ENCODE peak calls at places on chromosomes 1 and 21, in five cellular contexts. One of them, this sample, is unnamed.

GRCh38 chr1:154474802-154475201 is 27.2 kb upstream of the TDRD10 start:
- DNase-seq in body of pancreas: peak; percentile 53
- DNase-seq in progenitor cell of endocrine pancreas: no peak
- DNase-seq in breast epithelium: no peak
- DNase-seq in AG04449: peak; percentile 80
- DNase-seq in this sample: peak; percentile 27

GRCh38 chr1:239123243-239123642 is 263.1 kb upstream of the CHRM3 start:
- DNase-seq in AG04449: no peak
- DNase-seq in body of pancreas: no peak
- DNase-seq in breast epithelium: no peak
- DNase-seq in progenitor cell of endocrine pancreas: no peak
- DNase-seq in this sample: no peak

GRCh38 chr1:216554934-216555333 is 131.7 kb upstream of the USH2A start:
- DNase-seq in AG04449: no peak
- DNase-seq in body of pancreas: no peak
- DNase-seq in progenitor cell of endocrine pancreas: no peak
- DNase-seq in breast epithelium: no peak
- DNase-seq in this sample: no peak

GRCh38 chr1:37537378-37537777 is 16.7 kb downstream of the SNIP1 start:
- DNase-seq in body of pancreas: peak; percentile 65
- DNase-seq in AG04449: peak; percentile 34
- DNase-seq in breast epithelium: peak; percentile 76
- DNase-seq in progenitor cell of endocrine pancreas: no peak
- DNase-seq in this sample: no peak

GRCh38 chr1:91803847-91804545 is 82.0 kb downstream of the TGFBR3 start:
- DNase-seq in body of pancreas: peak; percentile 30
- DNase-seq in progenitor cell of endocrine pancreas: no peak
- DNase-seq in breast epithelium: no peak
- DNase-seq in AG04449: no peak
- DNase-seq in this sample: no peak

GRCh38 chr21:27812279-27812678 is 845.4 kb upstream of the ADAMTS5 start:
- DNase-seq in body of pancreas: no peak
- DNase-seq in breast epithelium: no peak
- DNase-seq in AG04449: no peak
- DNase-seq in progenitor cell of endocrine pancreas: no peak
- DNase-seq in this sample: no peak

GRCh38 chr1:202848191-202848542 is 37.4 kb downstream of the PCAT6 start:
- DNase-seq in AG04449: no peak
- DNase-seq in progenitor cell of endocrine pancreas: no peak
- DNase-seq in breast epithelium: no peak
- DNase-seq in body of pancreas: no peak
- DNase-seq in this sample: no peak

GRCh38 chr1:113872219-113872934 is 865 bp upstream of the PTPN22 start:
- DNase-seq in breast epithelium: no peak
- DNase-seq in body of pancreas: no peak
- DNase-seq in progenitor cell of endocrine pancreas: no peak
- DNase-seq in AG04449: no peak
- DNase-seq in this sample: no peak

GRCh38 chr1:199808110-199808870 is 219.2 kb upstream of the NR5A2 start:
- DNase-seq in breast epithelium: no peak
- DNase-seq in progenitor cell of endocrine pancreas: no peak
- DNase-seq in body of pancreas: no peak
- DNase-seq in AG04449: peak; percentile 5
- DNase-seq in this sample: no peak

GRCh38 chr21:42047821-42048613 is 23.1 kb upstream of the UMODL1 start:
- DNase-seq in AG04449: peak; percentile 96
- DNase-seq in breast epithelium: no peak
- DNase-seq in body of pancreas: peak; percentile 60
- DNase-seq in progenitor cell of endocrine pancreas: no peak
- DNase-seq in this sample: no peak

GRCh38 chr1:241406421-241406820 is 49.4 kb upstream of the RGS7 start:
- DNase-seq in breast epithelium: no peak
- DNase-seq in body of pancreas: no peak
- DNase-seq in AG04449: no peak
- DNase-seq in progenitor cell of endocrine pancreas: no peak
- DNase-seq in this sample: no peak

GRCh38 chr21:31137951-31138350 is 99.7 kb upstream of the KRTAP19-8 start:
- DNase-seq in AG04449: no peak
- DNase-seq in progenitor cell of endocrine pancreas: no peak
- DNase-seq in breast epithelium: no peak
- DNase-seq in body of pancreas: no peak
- DNase-seq in this sample: no peak

GRCh38 chr21:44279621-44280260 is 5.9 kb upstream of the AIRE start:
- DNase-seq in progenitor cell of endocrine pancreas: no peak
- DNase-seq in body of pancreas: no peak
- DNase-seq in AG04449: no peak
- DNase-seq in breast epithelium: no peak
- DNase-seq in this sample: no peak

GRCh38 chr1:200260587-200261335 is 149.1 kb downstream of the ZNF281 start:
- DNase-seq in breast epithelium: no peak
- DNase-seq in AG04449: no peak
- DNase-seq in progenitor cell of endocrine pancreas: no peak
- DNase-seq in body of pancreas: no peak
- DNase-seq in this sample: no peak

GRCh38 chr1:220294754-220295419 is 22.6 kb upstream of the RAB3GAP2 start:
- DNase-seq in AG04449: no peak
- DNase-seq in body of pancreas: no peak
- DNase-seq in progenitor cell of endocrine pancreas: no peak
- DNase-seq in breast epithelium: no peak
- DNase-seq in this sample: no peak

GRCh38 chr1:204971700-204972336 is 71.2 kb upstream of the CNTN2 start:
- DNase-seq in breast epithelium: no peak
- DNase-seq in progenitor cell of endocrine pancreas: no peak
- DNase-seq in AG04449: no peak
- DNase-seq in body of pancreas: no peak
- DNase-seq in this sample: no peak

GRCh38 chr1:195637474-195637873 is 970.8 kb downstream of the KCNT2 start:
- DNase-seq in progenitor cell of endocrine pancreas: no peak
- DNase-seq in AG04449: no peak
- DNase-seq in body of pancreas: no peak
- DNase-seq in breast epithelium: no peak
- DNase-seq in this sample: no peak

GRCh38 chr1:62230724-62231123 is 36.1 kb downstream of the L1TD1 start:
- DNase-seq in body of pancreas: no peak
- DNase-seq in breast epithelium: peak; percentile 29
- DNase-seq in progenitor cell of endocrine pancreas: no peak
- DNase-seq in AG04449: peak; percentile 3
- DNase-seq in this sample: no peak

GRCh38 chr1:226953175-226953800 is 13.2 kb downstream of the COQ8A start:
- DNase-seq in body of pancreas: no peak
- DNase-seq in breast epithelium: no peak
- DNase-seq in AG04449: no peak
- DNase-seq in progenitor cell of endocrine pancreas: no peak
- DNase-seq in this sample: no peak

GRCh38 chr1:67861856-67862516 is 28.7 kb upstream of the GNG12 start:
- DNase-seq in progenitor cell of endocrine pancreas: no peak
- DNase-seq in AG04449: no peak
- DNase-seq in body of pancreas: no peak
- DNase-seq in breast epithelium: no peak
- DNase-seq in this sample: no peak

GRCh38 chr1:204123376-204123775 is 28.5 kb downstream of the ETNK2 start:
- DNase-seq in AG04449: no peak
- DNase-seq in breast epithelium: no peak
- DNase-seq in progenitor cell of endocrine pancreas: no peak
- DNase-seq in body of pancreas: no peak
- DNase-seq in this sample: no peak

GRCh38 chr1:178075323-178075722 is 18.6 kb upstream of the RASAL2 start:
- DNase-seq in body of pancreas: no peak
- DNase-seq in AG04449: no peak
- DNase-seq in progenitor cell of endocrine pancreas: no peak
- DNase-seq in breast epithelium: no peak
- DNase-seq in this sample: no peak

GRCh38 chr1:155263067-155263466 is 907 bp upstream of the SCAMP3 start:
- DNase-seq in breast epithelium: no peak
- DNase-seq in body of pancreas: no peak
- DNase-seq in progenitor cell of endocrine pancreas: no peak
- DNase-seq in AG04449: no peak
- DNase-seq in this sample: no peak

GRCh38 chr21:35097525-35097924 is 48.4 kb upstream of the RUNX1 start:
- DNase-seq in progenitor cell of endocrine pancreas: no peak
- DNase-seq in breast epithelium: no peak
- DNase-seq in AG04449: no peak
- DNase-seq in body of pancreas: no peak
- DNase-seq in this sample: no peak

GRCh38 chr1:80994934-80995333 is 805.8 kb upstream of the ADGRL2 start:
- DNase-seq in AG04449: no peak
- DNase-seq in breast epithelium: no peak
- DNase-seq in progenitor cell of endocrine pancreas: no peak
- DNase-seq in body of pancreas: no peak
- DNase-seq in this sample: no peak

GRCh38 chr1:175192630-175193338 is at the start of gene KIAA0040:
- DNase-seq in AG04449: no peak
- DNase-seq in body of pancreas: peak; percentile 90
- DNase-seq in breast epithelium: peak; percentile 86
- DNase-seq in progenitor cell of endocrine pancreas: peak; percentile 39
- DNase-seq in this sample: peak; percentile 61

GRCh38 chr1:41481109-41481775 is 3.2 kb downstream of the EDN2 start:
- DNase-seq in progenitor cell of endocrine pancreas: no peak
- DNase-seq in breast epithelium: no peak
- DNase-seq in body of pancreas: no peak
- DNase-seq in AG04449: no peak
- DNase-seq in this sample: no peak

GRCh38 chr1:160108888-160109662 is 6.5 kb upstream of the ATP1A2 start:
- DNase-seq in AG04449: no peak
- DNase-seq in breast epithelium: no peak
- DNase-seq in body of pancreas: peak; percentile 38
- DNase-seq in progenitor cell of endocrine pancreas: no peak
- DNase-seq in this sample: no peak

GRCh38 chr1:25020851-25021585 is 90.9 kb upstream of the RUNX3 start:
- DNase-seq in progenitor cell of endocrine pancreas: no peak
- DNase-seq in breast epithelium: no peak
- DNase-seq in body of pancreas: no peak
- DNase-seq in AG04449: no peak
- DNase-seq in this sample: no peak

GRCh38 chr1:10794724-10795304 is 1.6 kb downstream of the CASZ1 start:
- DNase-seq in AG04449: no peak
- DNase-seq in progenitor cell of endocrine pancreas: no peak
- DNase-seq in body of pancreas: no peak
- DNase-seq in breast epithelium: no peak
- DNase-seq in this sample: no peak

GRCh38 chr1:53376041-53376461 is 48.2 kb upstream of the LRP8 start:
- DNase-seq in progenitor cell of endocrine pancreas: no peak
- DNase-seq in AG04449: no peak
- DNase-seq in breast epithelium: no peak
- DNase-seq in body of pancreas: peak; percentile 8
- DNase-seq in this sample: no peak

GRCh38 chr1:77288275-77288674 is 6.5 kb downstream of the AK5 start:
- DNase-seq in AG04449: no peak
- DNase-seq in body of pancreas: no peak
- DNase-seq in progenitor cell of endocrine pancreas: no peak
- DNase-seq in breast epithelium: no peak
- DNase-seq in this sample: no peak

GRCh38 chr1:25544819-25545218 is 1.4 kb downstream of the LDLRAP1 start:
- DNase-seq in progenitor cell of endocrine pancreas: no peak
- DNase-seq in breast epithelium: peak; percentile 34
- DNase-seq in body of pancreas: peak; percentile 77
- DNase-seq in AG04449: no peak
- DNase-seq in this sample: no peak

GRCh38 chr1:119477710-119478109 is 29.3 kb upstream of the HSD3B1 start:
- DNase-seq in progenitor cell of endocrine pancreas: no peak
- DNase-seq in body of pancreas: no peak
- DNase-seq in breast epithelium: no peak
- DNase-seq in AG04449: no peak
- DNase-seq in this sample: no peak

DNA sequence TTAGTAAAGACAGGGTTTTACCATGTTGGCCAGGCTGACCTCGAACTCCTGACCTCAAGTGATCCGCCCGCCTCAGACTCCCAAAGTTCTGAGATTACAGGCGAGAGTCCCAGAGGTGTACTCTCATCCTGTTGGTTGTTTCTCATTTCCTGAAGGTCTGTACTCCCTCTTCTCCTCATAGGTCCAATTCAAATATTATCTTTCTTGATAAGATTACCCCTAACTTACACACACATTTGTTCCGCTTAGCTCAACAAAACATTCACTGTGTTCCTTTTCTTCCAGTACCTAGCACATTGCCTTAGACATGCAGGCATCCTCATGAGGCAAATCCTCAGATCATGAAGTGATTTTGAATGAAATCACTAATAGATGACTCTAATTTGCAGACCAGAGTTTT is 72.4 kb upstream of the SSX2IP start:
- DNase-seq in progenitor cell of endocrine pancreas: no peak
- DNase-seq in AG04449: no peak
- DNase-seq in breast epithelium: no peak
- DNase-seq in body of pancreas: no peak
- DNase-seq in this sample: no peak
- TF ChIP-seq CTCF in progenitor cell of endocrine pancreas: no peak
- TF ChIP-seq CTCF in AG04449: no peak
- TF ChIP-seq CTCF in breast epithelium: no peak
- TF ChIP-seq CTCF in body of pancreas: no peak
- TF ChIP-seq CTCF in this sample: no peak

GRCh38 chr1:7346070-7346596 is 425.0 kb upstream of the VAMP3 start:
- DNase-seq in progenitor cell of endocrine pancreas: no peak
- DNase-seq in body of pancreas: no peak
- DNase-seq in breast epithelium: no peak
- DNase-seq in AG04449: no peak
- DNase-seq in this sample: no peak
- TF ChIP-seq CTCF in progenitor cell of endocrine pancreas: no peak
- TF ChIP-seq CTCF in body of pancreas: no peak
- TF ChIP-seq CTCF in breast epithelium: no peak
- TF ChIP-seq CTCF in AG04449: no peak
- TF ChIP-seq CTCF in this sample: no peak

GRCh38 chr1:15739745-15740144 is 2.6 kb upstream of the TMEM82 start:
- DNase-seq in breast epithelium: no peak
- DNase-seq in AG04449: no peak
- DNase-seq in body of pancreas: peak; percentile 16
- DNase-seq in progenitor cell of endocrine pancreas: no peak
- DNase-seq in this sample: no peak
- TF ChIP-seq CTCF in breast epithelium: no peak
- TF ChIP-seq CTCF in AG04449: peak; percentile 14
- TF ChIP-seq CTCF in body of pancreas: no peak
- TF ChIP-seq CTCF in progenitor cell of endocrine pancreas: peak; percentile 28
- TF ChIP-seq CTCF in this sample: no peak

GRCh38 chr1:225923692-225924555 is at the start of gene PYCR2:
- DNase-seq in body of pancreas: peak; percentile 96
- DNase-seq in breast epithelium: peak; percentile 91
- DNase-seq in AG04449: peak; percentile 75
- DNase-seq in progenitor cell of endocrine pancreas: peak; percentile 91
- DNase-seq in this sample: peak; percentile 69
- TF ChIP-seq CTCF in body of pancreas: no peak
- TF ChIP-seq CTCF in breast epithelium: no peak
- TF ChIP-seq CTCF in AG04449: no peak
- TF ChIP-seq CTCF in progenitor cell of endocrine pancreas: no peak
- TF ChIP-seq CTCF in this sample: no peak

DNA sequence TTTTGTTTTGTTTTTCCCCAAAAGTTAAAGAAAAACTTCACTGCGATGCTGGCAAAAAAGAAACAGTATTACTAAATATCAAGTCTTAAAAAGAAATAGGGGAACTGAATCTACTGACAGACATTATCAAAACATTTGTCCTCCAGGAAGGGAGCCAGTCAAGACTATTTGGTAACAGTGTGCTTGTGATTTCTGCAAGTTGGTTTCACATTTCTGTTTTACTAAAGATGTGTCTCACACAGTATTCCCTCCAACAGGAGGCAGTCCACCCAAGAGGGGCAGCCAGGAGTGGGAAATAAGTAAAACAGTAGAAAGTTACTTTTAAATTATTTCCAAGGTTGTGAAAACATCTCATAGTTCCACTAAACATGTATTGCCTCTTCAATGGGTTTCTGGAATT is 74.4 kb upstream of the SDC3 start:
- DNase-seq in AG04449: no peak
- DNase-seq in progenitor cell of endocrine pancreas: no peak
- DNase-seq in breast epithelium: no peak
- DNase-seq in body of pancreas: no peak
- DNase-seq in this sample: no peak
- TF ChIP-seq CTCF in AG04449: no peak
- TF ChIP-seq CTCF in progenitor cell of endocrine pancreas: no peak
- TF ChIP-seq CTCF in breast epithelium: no peak
- TF ChIP-seq CTCF in body of pancreas: no peak
- TF ChIP-seq CTCF in this sample: no peak

This sample was measured in omental fat pad.